ENCODE peak calls at places on chromosomes 4 and X, in seven cellular contexts. One of them, this sample, is unnamed.

GRCh38 chrX:66638591-66639500 is at the start of gene EDA2R:
- DNase-seq in uterus: peak
- DNase-seq in dorsolateral prefrontal cortex: no peak
- DNase-seq in foreskin fibroblast: peak
- DNase-seq in epithelial cell of esophagus: peak
- DNase-seq in cardiac fibroblast: peak
- DNase-seq in thoracic aorta: no peak
- DNase-seq in this sample: peak

GRCh38 chr4:182207806-182208483 is 35.3 kb upstream of the TENM3 start:
- DNase-seq in uterus: peak
- DNase-seq in dorsolateral prefrontal cortex: no peak
- DNase-seq in foreskin fibroblast: peak
- DNase-seq in epithelial cell of esophagus: peak
- DNase-seq in cardiac fibroblast: peak
- DNase-seq in thoracic aorta: no peak
- DNase-seq in this sample: peak

GRCh38 chrX:103793541-103793932 is 16.9 kb downstream of the PLP1 start:
- DNase-seq in uterus: no peak
- DNase-seq in dorsolateral prefrontal cortex: no peak
- DNase-seq in foreskin fibroblast: no peak
- DNase-seq in epithelial cell of esophagus: no peak
- DNase-seq in cardiac fibroblast: no peak
- DNase-seq in thoracic aorta: no peak
- DNase-seq in this sample: no peak

GRCh38 chr4:150387983-150388382 is 194.0 kb upstream of the MAB21L2 start:
- DNase-seq in uterus: no peak
- DNase-seq in dorsolateral prefrontal cortex: no peak
- DNase-seq in foreskin fibroblast: no peak
- DNase-seq in epithelial cell of esophagus: peak
- DNase-seq in cardiac fibroblast: no peak
- DNase-seq in thoracic aorta: no peak
- DNase-seq in this sample: no peak

GRCh38 chr4:169229571-169230028 is 41.2 kb downstream of the SH3RF1 start:
- DNase-seq in uterus: peak
- DNase-seq in dorsolateral prefrontal cortex: no peak
- DNase-seq in foreskin fibroblast: peak
- DNase-seq in epithelial cell of esophagus: peak
- DNase-seq in cardiac fibroblast: peak
- DNase-seq in thoracic aorta: peak
- DNase-seq in this sample: peak

GRCh38 chr4:56764775-56765174 is 56.7 kb downstream of the SPINK2 start:
- DNase-seq in uterus: no peak
- DNase-seq in dorsolateral prefrontal cortex: no peak
- DNase-seq in foreskin fibroblast: peak
- DNase-seq in epithelial cell of esophagus: peak
- DNase-seq in cardiac fibroblast: peak
- DNase-seq in thoracic aorta: no peak
- DNase-seq in this sample: no peak

GRCh38 chr4:152283806-152284470 is 252.0 kb downstream of the FBXW7 start:
- DNase-seq in uterus: no peak
- DNase-seq in dorsolateral prefrontal cortex: no peak
- DNase-seq in foreskin fibroblast: no peak
- DNase-seq in epithelial cell of esophagus: peak
- DNase-seq in cardiac fibroblast: peak
- DNase-seq in thoracic aorta: no peak
- DNase-seq in this sample: no peak

GRCh38 chr4:158410272-158410671 is 111.4 kb upstream of the RXFP1 start:
- DNase-seq in uterus: no peak
- DNase-seq in dorsolateral prefrontal cortex: no peak
- DNase-seq in foreskin fibroblast: peak
- DNase-seq in epithelial cell of esophagus: peak
- DNase-seq in cardiac fibroblast: peak
- DNase-seq in thoracic aorta: no peak
- DNase-seq in this sample: peak

GRCh38 chrX:20063716-20064351 is 52.9 kb downstream of the MAP7D2 start:
- DNase-seq in uterus: no peak
- DNase-seq in dorsolateral prefrontal cortex: no peak
- DNase-seq in foreskin fibroblast: peak
- DNase-seq in epithelial cell of esophagus: peak
- DNase-seq in cardiac fibroblast: peak
- DNase-seq in thoracic aorta: no peak
- DNase-seq in this sample: no peak

GRCh38 chr4:188989371-188989770 is 850.1 kb downstream of the TRIML1 start:
- DNase-seq in uterus: no peak
- DNase-seq in dorsolateral prefrontal cortex: no peak
- DNase-seq in foreskin fibroblast: no peak
- DNase-seq in epithelial cell of esophagus: peak
- DNase-seq in cardiac fibroblast: peak
- DNase-seq in thoracic aorta: no peak
- DNase-seq in this sample: no peak

GRCh38 chr4:126028871-126029270 is 714.1 kb downstream of the FAT4 start:
- DNase-seq in uterus: no peak
- DNase-seq in dorsolateral prefrontal cortex: no peak
- DNase-seq in foreskin fibroblast: no peak
- DNase-seq in epithelial cell of esophagus: no peak
- DNase-seq in cardiac fibroblast: no peak
- DNase-seq in thoracic aorta: no peak
- DNase-seq in this sample: no peak

GRCh38 chrX:140318306-140318705 is 186.6 kb downstream of the SOX3 start:
- DNase-seq in uterus: no peak
- DNase-seq in dorsolateral prefrontal cortex: no peak
- DNase-seq in foreskin fibroblast: no peak
- DNase-seq in epithelial cell of esophagus: peak
- DNase-seq in cardiac fibroblast: peak
- DNase-seq in thoracic aorta: no peak
- DNase-seq in this sample: no peak

GRCh38 chrX:107935200-107935599 is 47.0 kb downstream of the TEX13B start:
- DNase-seq in uterus: no peak
- DNase-seq in dorsolateral prefrontal cortex: no peak
- DNase-seq in foreskin fibroblast: peak
- DNase-seq in epithelial cell of esophagus: peak
- DNase-seq in cardiac fibroblast: peak
- DNase-seq in thoracic aorta: no peak
- DNase-seq in this sample: no peak

DNA sequence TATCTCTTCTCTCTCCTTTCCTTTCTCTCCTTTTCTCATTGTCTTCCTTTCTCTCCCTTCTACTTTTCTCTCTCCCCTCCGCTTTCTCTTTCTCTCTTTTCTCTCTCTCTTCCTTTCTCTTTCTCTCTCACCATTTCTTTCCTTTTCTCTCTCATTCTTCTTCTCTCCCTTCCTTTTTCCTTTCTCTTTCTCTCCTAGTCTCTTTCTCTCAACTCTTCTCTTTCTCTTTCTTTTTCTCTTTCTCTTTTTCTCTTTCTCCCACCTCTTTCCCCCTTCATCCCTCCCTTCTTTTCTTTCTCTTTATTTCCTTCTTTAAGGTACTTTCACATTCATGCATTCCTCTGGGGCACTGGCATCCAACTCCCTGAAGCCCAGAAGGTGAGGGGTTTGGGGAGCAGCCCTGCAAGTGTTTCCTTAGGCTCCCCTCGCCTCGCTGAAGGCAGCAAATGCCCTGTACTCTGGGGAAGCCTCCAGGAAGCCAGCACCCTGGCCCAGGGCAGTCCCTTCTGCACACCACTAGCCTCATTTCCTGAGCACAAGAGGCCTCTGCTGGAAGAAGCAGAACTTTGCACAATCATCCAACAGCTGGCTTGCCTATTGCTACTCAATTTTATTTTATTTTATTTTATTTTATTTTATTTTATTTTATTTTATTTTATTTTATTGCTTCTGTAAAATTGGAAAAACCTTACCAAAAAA is 124.2 kb downstream of the NFKB1 start:
- DNase-seq in uterus: peak
- DNase-seq in dorsolateral prefrontal cortex: no peak
- DNase-seq in foreskin fibroblast: peak
- DNase-seq in epithelial cell of esophagus: peak
- DNase-seq in cardiac fibroblast: peak
- DNase-seq in thoracic aorta: no peak
- DNase-seq in this sample: no peak
- TF ChIP-seq CTCF in uterus: no peak
- TF ChIP-seq CTCF in dorsolateral prefrontal cortex: no peak
- TF ChIP-seq CTCF in foreskin fibroblast: no peak
- TF ChIP-seq CTCF in epithelial cell of esophagus: peak
- TF ChIP-seq CTCF in cardiac fibroblast: peak
- TF ChIP-seq CTCF in thoracic aorta: no peak
- TF ChIP-seq CTCF in this sample: peak

DNA sequence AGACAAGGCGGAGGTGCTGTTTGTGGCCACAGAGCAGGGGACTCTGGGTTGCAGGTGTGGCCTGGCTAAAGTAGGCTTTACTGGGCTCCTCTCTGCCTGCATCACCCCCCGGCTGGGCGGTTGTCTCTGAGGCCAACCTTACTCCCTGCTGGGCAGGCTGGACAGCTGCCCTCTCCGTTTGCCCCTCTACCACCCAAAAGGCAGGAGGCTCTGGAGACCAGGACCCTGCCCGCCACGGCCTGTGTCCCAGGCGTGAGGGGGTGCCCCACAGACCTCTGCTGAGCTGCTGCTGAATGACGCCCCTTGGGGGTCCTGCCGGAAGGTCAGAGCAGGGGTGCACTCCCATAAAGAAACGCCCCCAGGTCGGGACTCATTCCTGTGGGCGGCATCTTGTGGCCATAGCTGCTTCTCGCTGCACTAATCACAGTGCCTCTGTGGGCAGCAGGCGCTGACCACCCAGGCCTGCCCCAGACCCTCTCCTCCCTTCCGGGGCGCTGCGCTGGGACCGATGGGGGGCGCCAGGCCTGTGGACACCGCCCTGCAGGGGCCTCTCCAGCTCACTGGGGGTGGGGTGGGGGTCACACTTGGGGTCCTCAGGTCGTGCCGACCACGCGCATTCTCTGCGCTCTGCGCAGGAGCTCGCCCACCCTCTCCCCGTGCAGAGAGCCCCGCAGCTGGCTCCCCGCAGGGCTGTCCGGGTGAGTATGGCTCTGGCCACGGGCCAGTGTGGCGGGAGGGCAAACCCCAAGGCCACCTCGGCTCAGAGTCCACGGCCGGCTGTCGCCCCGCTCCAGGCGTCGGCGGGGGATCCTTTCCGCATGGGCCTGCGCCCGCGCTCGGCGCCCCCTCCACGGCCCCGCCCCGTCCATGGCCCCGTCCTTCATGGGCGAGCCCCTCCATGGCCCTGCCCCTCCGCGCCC is 920 bp downstream of the HTT-AS start:
- DNase-seq in uterus: no peak
- DNase-seq in dorsolateral prefrontal cortex: no peak
- DNase-seq in foreskin fibroblast: no peak
- DNase-seq in epithelial cell of esophagus: no peak
- DNase-seq in cardiac fibroblast: no peak
- DNase-seq in thoracic aorta: no peak
- DNase-seq in this sample: no peak
- TF ChIP-seq CTCF in uterus: no peak
- TF ChIP-seq CTCF in dorsolateral prefrontal cortex: no peak
- TF ChIP-seq CTCF in foreskin fibroblast: peak
- TF ChIP-seq CTCF in epithelial cell of esophagus: no peak
- TF ChIP-seq CTCF in cardiac fibroblast: peak
- TF ChIP-seq CTCF in thoracic aorta: no peak
- TF ChIP-seq CTCF in this sample: no peak

DNA sequence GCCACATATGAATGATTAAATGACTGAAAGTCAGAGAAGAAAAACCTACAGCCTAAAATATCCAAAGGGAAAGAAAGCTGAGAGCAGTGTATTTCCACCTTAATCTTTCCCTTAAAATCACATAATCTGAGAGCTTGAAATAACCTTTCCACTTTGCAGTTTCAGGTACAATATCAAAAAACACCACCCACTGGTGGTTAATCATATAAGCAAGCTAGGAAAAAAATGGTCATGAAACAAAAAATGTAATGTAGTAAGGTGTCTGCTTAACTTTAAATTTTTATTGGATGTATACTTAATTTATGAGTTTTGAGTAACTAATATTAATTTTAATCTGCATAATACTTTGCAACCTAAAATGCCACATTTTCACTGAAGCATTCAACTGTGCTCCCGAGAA is 3.2 kb downstream of the PRDM5 start:
- DNase-seq in uterus: no peak
- DNase-seq in dorsolateral prefrontal cortex: no peak
- DNase-seq in foreskin fibroblast: no peak
- DNase-seq in epithelial cell of esophagus: peak
- DNase-seq in cardiac fibroblast: no peak
- DNase-seq in thoracic aorta: no peak
- DNase-seq in this sample: no peak
- TF ChIP-seq CTCF in uterus: no peak
- TF ChIP-seq CTCF in dorsolateral prefrontal cortex: no peak
- TF ChIP-seq CTCF in foreskin fibroblast: peak
- TF ChIP-seq CTCF in epithelial cell of esophagus: no peak
- TF ChIP-seq CTCF in cardiac fibroblast: peak
- TF ChIP-seq CTCF in thoracic aorta: no peak
- TF ChIP-seq CTCF in this sample: no peak

GRCh38 chr4:167290684-167291083 is 56.4 kb upstream of the SPOCK3 start:
- DNase-seq in uterus: no peak
- DNase-seq in dorsolateral prefrontal cortex: no peak
- DNase-seq in foreskin fibroblast: no peak
- DNase-seq in epithelial cell of esophagus: peak
- DNase-seq in cardiac fibroblast: peak
- DNase-seq in thoracic aorta: no peak
- DNase-seq in this sample: no peak
- TF ChIP-seq CTCF in uterus: no peak
- TF ChIP-seq CTCF in dorsolateral prefrontal cortex: peak
- TF ChIP-seq CTCF in foreskin fibroblast: no peak
- TF ChIP-seq CTCF in epithelial cell of esophagus: peak
- TF ChIP-seq CTCF in cardiac fibroblast: peak
- TF ChIP-seq CTCF in thoracic aorta: no peak
- TF ChIP-seq CTCF in this sample: no peak

GRCh38 chrX:97907791-97908190 is 1024.1 kb downstream of the RPA4 start:
- DNase-seq in uterus: no peak
- DNase-seq in dorsolateral prefrontal cortex: no peak
- DNase-seq in foreskin fibroblast: no peak
- DNase-seq in epithelial cell of esophagus: no peak
- DNase-seq in cardiac fibroblast: no peak
- DNase-seq in thoracic aorta: no peak
- DNase-seq in this sample: no peak
- TF ChIP-seq CTCF in uterus: no peak
- TF ChIP-seq CTCF in dorsolateral prefrontal cortex: no peak
- TF ChIP-seq CTCF in foreskin fibroblast: no peak
- TF ChIP-seq CTCF in epithelial cell of esophagus: no peak
- TF ChIP-seq CTCF in cardiac fibroblast: no peak
- TF ChIP-seq CTCF in thoracic aorta: no peak
- TF ChIP-seq CTCF in this sample: no peak